ENCODE peak calls at places on chromosomes 4 and X, in eight cellular contexts. B, W, N, E, C, J, X and F are unnamed samples.

GRCh38 chr4:88623097-88623496 is 30.8 kb downstream of the HERC3 start:
- DNase-seq in W (no peak), C (peak), E (peak), J (no peak), X (no peak), B (no peak), N (no peak), F (no peak)

GRCh38 chrX:40197071-40197470 is 99.3 kb upstream of the BCOR start:
- DNase-seq in N (no peak), B (no peak), E (no peak), J (no peak), X (no peak), W (no peak), C (no peak), F (no peak)

GRCh38 chr4:48223633-48224295 is 45.9 kb downstream of the TEC start:
- DNase-seq in E (peak), W (no peak), C (no peak), N (no peak), B (no peak), J (no peak), X (no peak), F (no peak)

GRCh38 chr4:113497154-113497553 is 264.4 kb downstream of the CAMK2D start:
- DNase-seq in B (no peak), J (no peak), E (no peak), X (no peak), N (no peak), W (no peak), C (no peak), F (no peak)

GRCh38 chr4:102299708-102300107 is 45.6 kb downstream of the SLC39A8 start:
- DNase-seq in E (peak), N (peak), B (no peak), J (no peak), W (peak), C (no peak), X (peak), F (peak)

GRCh38 chr4:36222702-36223101 is 21.6 kb downstream of the ARAP2 start:
- DNase-seq in C (no peak), J (no peak), W (no peak), X (no peak), N (no peak), B (no peak), E (no peak), F (no peak)

GRCh38 chr4:136002316-136002715 is 1530.0 kb downstream of the PCDH18 start:
- DNase-seq in C (no peak), B (no peak), E (no peak), W (no peak), J (no peak), N (no peak), X (no peak), F (no peak)

GRCh38 chrX:57282568-57282967 is 3.9 kb upstream of the FAAH2 start:
- DNase-seq in N (no peak), W (no peak), E (no peak), J (no peak), X (no peak), B (no peak), C (no peak), F (no peak)

GRCh38 chr4:1261107-1261928 is 12.4 kb upstream of the CTBP1 start:
- DNase-seq in W (no peak), C (no peak), J (no peak), X (no peak), N (no peak), B (no peak), E (no peak), F (no peak)

GRCh38 chr4:3785292-3785565 is 19.0 kb downstream of the ADRA2C start:
- DNase-seq in B (no peak), X (no peak), N (no peak), W (no peak), E (no peak), C (no peak), J (no peak), F (no peak)

GRCh38 chr4:7793186-7793585 is 146.5 kb downstream of the AFAP1 start:
- DNase-seq in N (no peak), C (no peak), X (peak), W (no peak), B (no peak), E (no peak), J (no peak), F (no peak)

GRCh38 chrX:38880460-38880859 is 79.2 kb downstream of the MID1IP1 start:
- DNase-seq in C (no peak), B (no peak), W (no peak), X (peak), J (no peak), E (no peak), N (no peak), F (no peak)

GRCh38 chrX:154486396-154487207 is at the start of gene UBL4A:
- DNase-seq in B (no peak), W (peak), N (peak), C (peak), E (peak), J (peak), X (peak), F (no peak)

GRCh38 chr4:5137927-5138326 is 86.6 kb downstream of the STK32B start:
- DNase-seq in B (no peak), J (no peak), X (no peak), C (no peak), W (no peak), N (no peak), E (peak), F (no peak)

GRCh38 chr4:720111-720860 is 14.7 kb downstream of the PCGF3 start:
- DNase-seq in J (no peak), E (no peak), C (peak), X (no peak), N (no peak), W (no peak), B (no peak), F (no peak)

GRCh38 chrX:109268340-109268739 is 213.5 kb downstream of the GUCY2F start:
- DNase-seq in E (no peak), N (no peak), W (no peak), B (no peak), J (no peak), C (no peak), X (no peak), F (no peak)